ENCODE peak calls at places on chromosomes 7 and 10, in eight cellular contexts. Q is right atrium auricular region, L is ovary, H is AG10803, G is AG09309, K is body of pancreas, J is WTC11, X is PC-9. T is an unnamed sample.

GRCh38 chr10:7501157-7501556 is 90.3 kb upstream of the SFMBT2 start:
- DNase-seq in Q (no peak), L (no peak), H (no peak), G (no peak), K (no peak), J (no peak), X (no peak), T (no peak)

GRCh38 chr7:30159698-30160143 is 24.9 kb downstream of the MTURN start:
- DNase-seq in Q (no peak), L (no peak), H (peak; percentile 34), G (no peak), K (peak; percentile 34), J (no peak), X (no peak), T (no peak)

GRCh38 chr10:80382989-80383388 is 25.4 kb upstream of the PRXL2A start:
- DNase-seq in Q (no peak), L (peak; percentile 28), H (peak; percentile 19), G (no peak), K (peak; percentile 45), J (peak; percentile 44), X (peak; percentile 58), T (no peak)

GRCh38 chr10:120436431-120437142 is 20.4 kb upstream of the PLPP4 start:
- DNase-seq in Q (no peak), L (no peak), H (no peak), G (no peak), K (no peak), J (no peak), X (no peak), T (no peak)

GRCh38 chr10:125482108-125482507 is 200.9 kb downstream of the TEX36 start:
- DNase-seq in Q (no peak), L (no peak), H (no peak), G (no peak), K (no peak), J (no peak), X (peak; percentile 61), T (no peak)

GRCh38 chr10:48495282-48496045 is 109.4 kb downstream of the ARHGAP22 start:
- DNase-seq in Q (peak; percentile 23), L (no peak), H (no peak), G (no peak), K (no peak), J (no peak), X (no peak), T (no peak)

GRCh38 chr7:9625953-9626352 is 1192.5 kb downstream of the NXPH1 start:
- DNase-seq in Q (no peak), L (no peak), H (no peak), G (no peak), K (no peak), J (no peak), X (no peak), T (no peak)

GRCh38 chr7:130095812-130096211 is 25.5 kb downstream of the KLHDC10 start:
- DNase-seq in Q (no peak), L (no peak), H (peak; percentile 85), G (peak; percentile 17), K (no peak), J (no peak), X (peak; percentile 58), T (no peak)

GRCh38 chr10:79446451-79447020 is 1.1 kb upstream of the ZCCHC24 start:
- DNase-seq in Q (peak; percentile 80), L (peak; percentile 84), H (peak; percentile 41), G (no peak), K (peak; percentile 83), J (peak; percentile 63), X (no peak), T (no peak)

GRCh38 chr7:81845628-81846259 is 75.9 kb upstream of the HGF start:
- DNase-seq in Q (no peak), L (no peak), H (peak; percentile 36), G (no peak), K (no peak), J (no peak), X (no peak), T (no peak)

GRCh38 chr7:21967500-21968099 is 21.9 kb upstream of the CDCA7L start:
- DNase-seq in Q (no peak), L (no peak), H (peak; percentile 6), G (no peak), K (no peak), J (no peak), X (peak; percentile 9), T (no peak)

GRCh38 chr10:3071405-3072198 is 4.3 kb downstream of the PFKP start:
- DNase-seq in Q (no peak), L (no peak), H (peak; percentile 61), G (no peak), K (no peak), J (no peak), X (peak; percentile 84), T (no peak)

GRCh38 chr7:123961731-123962130 is 36.7 kb downstream of the SPAM1 start:
- DNase-seq in Q (no peak), L (no peak), H (no peak), G (no peak), K (no peak), J (no peak), X (no peak), T (no peak)

GRCh38 chr10:10499839-10500238 is 517.8 kb upstream of the CELF2 start:
- DNase-seq in Q (no peak), L (no peak), H (peak; percentile 58), G (no peak), K (no peak), J (no peak), X (no peak), T (no peak)

GRCh38 chr10:71970331-71970730 is 6.1 kb downstream of the CHST3 start:
- DNase-seq in Q (no peak), L (no peak), H (no peak), G (no peak), K (peak; percentile 40), J (peak; percentile 78), X (peak; percentile 59), T (no peak)

GRCh38 chr10:60417024-60417423 is 27.3 kb upstream of the ANK3 start:
- DNase-seq in Q (no peak), L (no peak), H (no peak), G (no peak), K (no peak), J (no peak), X (no peak), T (no peak)

GRCh38 chr7:36473454-36474282 is 84.0 kb downstream of the ANLN start:
- DNase-seq in Q (no peak), L (no peak), H (no peak), G (no peak), K (peak; percentile 60), J (peak; percentile 79), X (no peak), T (no peak)

GRCh38 chr10:21497177-21497807 is 28.2 kb downstream of the SKIDA1 start:
- DNase-seq in Q (peak; percentile 94), L (peak; percentile 89), H (peak; percentile 86), G (no peak), K (peak; percentile 96), J (peak; percentile 82), X (peak; percentile 82), T (peak; percentile 51)

GRCh38 chr10:21498416-21498815 is 27.1 kb downstream of the SKIDA1 start:
- DNase-seq in Q (no peak), L (no peak), H (no peak), G (no peak), K (no peak), J (no peak), X (no peak), T (no peak)

GRCh38 chr10:21495002-21495685 is 30.3 kb downstream of the SKIDA1 start:
- DNase-seq in Q (no peak), L (peak; percentile 52), H (no peak), G (no peak), K (no peak), J (no peak), X (no peak), T (no peak)

GRCh38 chr10:21495686-21496284 is 29.7 kb downstream of the SKIDA1 start:
- DNase-seq in Q (peak; percentile 84), L (peak; percentile 94), H (peak; percentile 74), G (no peak), K (peak; percentile 79), J (peak; percentile 94), X (peak; percentile 56), T (peak; percentile 85)

GRCh38 chr10:21496285-21497176 is 29.0 kb downstream of the SKIDA1 start:
- DNase-seq in Q (no peak), L (peak; percentile 67), H (peak; percentile 38), G (no peak), K (peak; percentile 43), J (peak; percentile 53), X (no peak), T (no peak)
- TF ChIP-seq CTCF in Q (peak; percentile 59), L (no peak), H (peak; percentile 40), G (peak; percentile 37), K (peak; percentile 20), J (no peak), X (no peak), T (peak; percentile 45)

DNA sequence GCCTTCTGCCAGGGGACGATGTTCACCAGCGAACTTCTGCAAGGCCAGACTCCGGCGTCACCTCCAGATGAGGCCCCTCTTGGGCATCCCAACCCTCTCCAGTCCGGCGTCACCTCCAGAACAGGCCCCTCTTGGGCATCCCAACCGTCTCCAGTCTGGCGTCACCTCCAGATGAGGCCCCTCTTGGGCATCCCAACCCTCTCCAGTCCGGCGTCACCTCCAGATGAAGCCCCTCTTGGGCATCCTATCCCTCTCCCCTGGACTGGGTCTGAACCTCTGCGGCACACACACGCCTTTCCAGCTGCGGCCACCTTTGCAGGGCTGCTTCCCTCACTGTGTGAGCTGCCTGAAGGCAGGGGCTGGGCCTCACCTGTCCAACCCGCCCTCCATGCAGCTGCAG is 241.5 kb downstream of the ELFN1 start:
- DNase-seq in Q (no peak), L (no peak), H (no peak), G (no peak), K (no peak), J (no peak), X (no peak), T (no peak)
- TF ChIP-seq CTCF in Q (no peak), L (no peak), H (no peak), G (no peak), K (no peak), J (no peak), X (no peak), T (no peak)

DNA sequence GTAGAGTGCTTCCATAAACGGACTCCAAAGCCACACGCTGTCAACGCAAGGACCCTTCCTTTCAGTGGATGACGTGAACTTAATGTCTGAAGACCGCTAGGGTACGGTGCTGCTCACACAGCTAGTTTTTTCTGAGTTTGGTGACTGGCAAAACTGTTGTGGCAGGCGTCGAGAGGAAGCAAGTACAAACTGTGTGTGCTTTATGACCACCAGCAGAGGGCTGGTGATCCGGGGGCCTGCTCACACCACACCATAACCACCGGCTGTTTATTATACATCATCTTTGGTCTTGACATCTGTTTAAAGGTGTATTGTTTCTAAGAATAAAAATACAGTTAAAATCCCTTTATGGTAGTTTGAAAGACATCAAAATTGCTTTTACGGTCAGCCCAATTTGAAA is 37.1 kb upstream of the ATP6V0A4 start:
- DNase-seq in Q (no peak), L (no peak), H (no peak), G (no peak), K (no peak), J (no peak), X (no peak), T (no peak)
- TF ChIP-seq CTCF in Q (no peak), L (no peak), H (no peak), G (peak; percentile 2), K (no peak), J (no peak), X (no peak), T (no peak)

DNA sequence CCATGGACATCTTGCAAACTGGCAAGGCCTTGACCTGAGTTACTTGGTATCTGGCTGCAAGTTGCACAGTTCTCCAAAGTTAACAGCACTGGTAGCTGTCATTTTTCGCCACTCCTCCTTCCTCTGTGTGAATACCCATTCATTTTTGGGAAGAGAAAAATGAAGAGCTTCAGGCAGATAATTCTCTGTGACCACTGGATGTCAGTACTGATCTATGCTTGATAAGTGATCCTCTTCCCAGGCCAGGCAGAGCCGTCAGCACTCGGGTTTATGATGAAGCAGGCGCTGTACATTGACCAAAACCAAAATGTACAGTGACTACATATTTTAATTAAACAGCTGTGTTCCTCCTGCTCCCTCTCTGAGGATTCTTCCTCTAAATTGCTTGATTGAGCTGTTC is 55.9 kb upstream of the PDZD8 start:
- DNase-seq in Q (no peak), L (no peak), H (peak; percentile 86), G (no peak), K (no peak), J (no peak), X (no peak), T (no peak)
- TF ChIP-seq CTCF in Q (no peak), L (no peak), H (peak; percentile 76), G (peak; percentile 62), K (no peak), J (no peak), X (peak; percentile 34), T (no peak)